ENCODE peak calls at places on chromosomes 3 and 15, in seven cellular contexts. M, Z, A, U, D, S and V are unnamed samples. For H3K4me1 and H3K9me3, the result is how much of the 10 kb centered on the place peaks cover.

GRCh38 chr15:77818484-77819270 is 186.0 kb upstream of the LINGO1 start:
- DNase-seq in M (no peak), Z (no peak), A (no peak), U (no peak), D (no peak), S (no peak), V (no peak)

GRCh38 chr3:113247051-113247450 is 35.7 kb downstream of the BOC start:
- DNase-seq in M (no peak), Z (no peak), A (no peak), U (no peak), D (no peak), S (no peak), V (no peak)

GRCh38 chr3:175732053-175732452 is 872.9 kb downstream of the NAALADL2 start:
- DNase-seq in M (no peak), Z (no peak), A (no peak), U (no peak), D (no peak), S (no peak), V (no peak)

GRCh38 chr15:38035701-38036100 is 101.3 kb downstream of the TMCO5A start:
- DNase-seq in M (no peak), Z (no peak), A (peak), U (no peak), D (no peak), S (no peak), V (no peak)

GRCh38 chr3:136114421-136114820 is 81.7 kb downstream of the MSL2 start:
- DNase-seq in M (no peak), Z (no peak), A (no peak), U (no peak), D (no peak), S (no peak), V (no peak)

GRCh38 chr3:61387817-61388216 is 136.6 kb upstream of the FHIT start:
- DNase-seq in M (no peak), Z (no peak), A (no peak), U (no peak), D (no peak), S (no peak), V (no peak)

GRCh38 chr3:186053954-186054353 is 54.9 kb downstream of the ETV5 start:
- DNase-seq in M (no peak), Z (no peak), A (peak), U (no peak), D (no peak), S (no peak), V (no peak)

GRCh38 chr15:101258238-101259144 is 6.6 kb upstream of the CHSY1 start:
- DNase-seq in M (no peak), Z (no peak), A (peak), U (no peak), D (peak), S (peak), V (no peak)

GRCh38 chr15:39172380-39173281 is 408.2 kb upstream of the THBS1 start:
- DNase-seq in M (no peak), Z (no peak), A (peak), U (no peak), D (peak), S (no peak), V (no peak)

GRCh38 chr3:70982700-70983140 is 600.8 kb downstream of the FOXP1 start:
- DNase-seq in M (no peak), Z (no peak), A (peak), U (peak), D (peak), S (no peak), V (no peak)

GRCh38 chr3:66344846-66345578 is 124.2 kb downstream of the SLC25A26 start:
- DNase-seq in M (no peak), Z (no peak), A (peak), U (no peak), D (peak), S (no peak), V (no peak)

GRCh38 chr3:60755094-60755493 is 496.2 kb downstream of the FHIT start:
- DNase-seq in M (no peak), Z (no peak), A (peak), U (no peak), D (no peak), S (no peak), V (no peak)

GRCh38 chr3:177516130-177517011 is 319.1 kb upstream of the TBL1XR1 start:
- DNase-seq in M (no peak), Z (peak), A (peak), U (no peak), D (no peak), S (no peak), V (no peak)

GRCh38 chr15:94105760-94106159 is 125.6 kb upstream of the MCTP2 start:
- DNase-seq in M (no peak), Z (no peak), A (peak), U (no peak), D (peak), S (no peak), V (no peak)

GRCh38 chr3:52091566-52092290 is 35.4 kb upstream of the DUSP7 start:
- DNase-seq in M (peak), Z (no peak), A (peak), U (peak), D (no peak), S (no peak), V (no peak)
- H3K4me1 ChIP-seq in M (under half), Z (under half), A (under half), U (half or more), D (under half), S (under half), V (under half)

GRCh38 chr15:25407950-25408349 is 30.9 kb downstream of the UBE3A start:
- DNase-seq in M (no peak), Z (no peak), A (no peak), U (no peak), D (no peak), S (no peak), V (no peak)

GRCh38 chr15:25406846-25407245 is 32.0 kb downstream of the UBE3A start:
- DNase-seq in M (no peak), Z (no peak), A (no peak), U (no peak), D (no peak), S (peak), V (no peak)

GRCh38 chr15:25408929-25409328 is 29.9 kb downstream of the UBE3A start:
- DNase-seq in M (no peak), Z (no peak), A (peak), U (no peak), D (no peak), S (no peak), V (no peak)

GRCh38 chr15:25408428-25408827 is 30.4 kb downstream of the UBE3A start:
- DNase-seq in M (no peak), Z (no peak), A (peak), U (no peak), D (no peak), S (no peak), V (no peak)

DNA sequence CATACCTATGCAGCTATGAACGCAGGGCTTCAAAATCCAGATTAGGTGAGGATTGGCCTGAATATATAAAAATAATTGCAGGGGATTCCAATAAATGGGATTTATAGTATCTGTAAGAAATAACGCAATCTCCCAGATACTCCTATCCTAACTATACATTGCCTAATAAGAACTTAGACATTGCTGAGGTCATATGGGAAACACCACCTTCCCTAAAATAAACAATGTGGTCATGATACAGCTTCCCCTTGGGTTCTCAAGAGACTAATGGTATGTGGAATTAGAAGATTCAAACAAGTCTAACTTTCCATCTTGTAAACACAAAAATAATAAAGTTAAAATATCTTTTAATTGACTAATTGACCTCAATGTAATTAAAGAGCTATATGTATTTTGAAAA is 28.2 kb downstream of the UBE3A start:
- DNase-seq in M (no peak), Z (no peak), A (no peak), U (no peak), D (no peak), S (no peak), V (no peak)
- H3K9me3 ChIP-seq in M (under half), Z (under half), A (under half), U (under half), D (under half), S (under half), V (under half)

GRCh38 chr15:90933310-90933709 is 961 bp upstream of the HDDC3 start:
- DNase-seq in M (no peak), Z (no peak), A (no peak), U (no peak), D (no peak), S (no peak), V (no peak)
- H3K4me1 ChIP-seq in M (half or more), Z (under half), A (under half), U (half or more), D (under half), S (half or more), V (half or more)

DNA sequence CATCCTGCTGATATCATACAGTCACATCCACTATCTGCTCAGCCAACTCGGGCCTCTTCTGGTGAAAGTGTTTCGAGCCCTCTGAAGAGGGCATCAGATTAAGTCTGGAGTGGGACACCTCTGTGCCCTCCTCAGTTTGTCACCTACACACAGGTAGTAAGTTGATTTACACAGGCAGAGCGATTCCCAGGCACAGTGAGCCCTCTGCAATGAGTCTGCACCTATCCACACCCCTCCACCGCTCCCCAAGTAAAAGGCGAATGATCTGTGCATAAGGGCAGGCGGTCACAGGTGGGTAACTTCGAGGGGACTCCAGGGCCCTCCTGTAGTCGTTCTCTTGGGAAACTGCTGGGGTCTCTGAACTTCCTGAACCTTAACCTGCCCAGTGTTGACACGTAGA is 152.0 kb downstream of the ATP10A start:
- DNase-seq in M (peak), Z (no peak), A (no peak), U (peak), D (no peak), S (no peak), V (peak)
- H3K9me3 ChIP-seq in M (under half), Z (under half), A (under half), U (under half), D (under half), S (under half), V (under half)

GRCh38 chr3:9673082-9673481 is 23.8 kb downstream of the MTMR14 start:
- DNase-seq in M (no peak), Z (no peak), A (no peak), U (no peak), D (no peak), S (no peak), V (no peak)
- H3K4me1 ChIP-seq in M (under half), Z (under half), A (under half), U (under half), D (under half), S (under half), V (under half)

GRCh38 chr3:5663604-5664003 is 476.1 kb downstream of the EDEM1 start:
- DNase-seq in M (no peak), Z (no peak), A (no peak), U (no peak), D (no peak), S (no peak), V (no peak)
- H3K9me3 ChIP-seq in M (under half), Z (under half), A (under half), U (under half), D (under half), S (under half), V (under half)

DNA sequence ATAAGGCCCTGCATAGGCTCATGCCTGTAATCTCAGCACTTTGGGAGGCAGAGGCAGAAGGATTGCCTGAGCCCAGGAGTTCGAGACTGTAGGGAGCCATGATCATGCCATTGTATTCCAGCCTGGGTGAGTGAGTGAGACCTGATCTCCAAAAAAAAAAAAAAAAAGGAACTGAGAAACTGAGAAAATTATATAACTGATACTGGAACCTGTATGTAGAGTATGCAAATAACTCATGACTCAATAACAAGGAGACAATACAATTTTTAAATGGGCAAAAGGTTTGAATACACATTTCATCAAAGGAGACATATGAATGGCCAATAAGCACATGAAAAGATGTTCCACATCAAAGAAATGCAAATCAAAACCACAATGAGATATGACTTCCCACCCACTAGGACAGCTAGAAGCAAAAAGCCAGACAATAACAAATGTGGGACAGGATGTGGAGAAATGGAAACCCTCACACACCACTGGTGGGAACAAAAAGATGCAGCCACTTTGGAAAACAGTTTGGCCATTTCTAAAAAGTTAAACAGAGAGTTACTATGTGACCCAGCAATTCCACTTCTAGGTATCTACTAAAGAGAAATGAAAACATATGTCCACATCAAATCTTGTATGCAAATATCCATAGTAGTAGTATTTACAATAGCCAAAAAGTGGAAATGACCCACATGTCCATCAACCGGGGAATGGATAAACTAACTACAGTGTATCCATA is 70.7 kb downstream of the IQSEC1 start:
- DNase-seq in M (no peak), Z (no peak), A (no peak), U (no peak), D (no peak), S (peak), V (no peak)
- H3K4me1 ChIP-seq in M (under half), Z (under half), A (under half), U (under half), D (under half), S (half or more), V (under half)

DNA sequence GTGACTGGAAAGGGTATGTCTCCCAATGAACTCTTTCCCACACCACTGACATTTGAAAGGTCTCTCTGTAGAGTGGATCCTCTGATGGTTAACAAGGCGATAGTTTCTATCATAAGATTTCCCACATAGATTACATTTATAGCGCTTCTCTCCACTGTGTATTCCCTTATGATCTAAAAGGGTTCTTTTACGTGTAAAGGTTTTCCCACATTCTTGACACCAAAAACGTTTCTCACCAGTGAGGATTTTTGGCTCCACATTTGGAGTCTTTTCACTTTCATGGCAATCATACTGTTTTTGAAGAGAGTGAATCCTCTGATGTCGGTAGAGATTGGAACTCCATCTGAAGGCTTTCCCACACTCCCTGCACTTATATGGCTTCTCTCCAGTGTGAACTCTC is 30.5 kb downstream of the ZNF445 start:
- DNase-seq in M (no peak), Z (no peak), A (no peak), U (no peak), D (no peak), S (no peak), V (no peak)
- H3K9me3 ChIP-seq in M (under half), Z (under half), A (under half), U (under half), D (under half), S (under half), V (under half)

GRCh38 chr3:46926871-46927717 is 49.5 kb downstream of the CCDC12 start:
- DNase-seq in M (peak), Z (no peak), A (no peak), U (peak), D (peak), S (peak), V (peak)

GRCh38 chr3:46928297-46928696 is 48.2 kb downstream of the CCDC12 start:
- DNase-seq in M (no peak), Z (no peak), A (no peak), U (peak), D (no peak), S (peak), V (no peak)

GRCh38 chr3:46929324-46929723 is 47.2 kb downstream of the CCDC12 start:
- DNase-seq in M (peak), Z (no peak), A (no peak), U (peak), D (no peak), S (peak), V (no peak)

GRCh38 chr3:46926447-46926846 is 48.9 kb downstream of the PTH1R start:
- DNase-seq in M (no peak), Z (no peak), A (no peak), U (no peak), D (no peak), S (peak), V (peak)

GRCh38 chr3:46927718-46928073 is 48.8 kb downstream of the CCDC12 start:
- DNase-seq in M (no peak), Z (no peak), A (no peak), U (no peak), D (no peak), S (no peak), V (no peak)
- H3K4me1 ChIP-seq in M (half or more), Z (under half), A (under half), U (half or more), D (under half), S (half or more), V (half or more)

DNA sequence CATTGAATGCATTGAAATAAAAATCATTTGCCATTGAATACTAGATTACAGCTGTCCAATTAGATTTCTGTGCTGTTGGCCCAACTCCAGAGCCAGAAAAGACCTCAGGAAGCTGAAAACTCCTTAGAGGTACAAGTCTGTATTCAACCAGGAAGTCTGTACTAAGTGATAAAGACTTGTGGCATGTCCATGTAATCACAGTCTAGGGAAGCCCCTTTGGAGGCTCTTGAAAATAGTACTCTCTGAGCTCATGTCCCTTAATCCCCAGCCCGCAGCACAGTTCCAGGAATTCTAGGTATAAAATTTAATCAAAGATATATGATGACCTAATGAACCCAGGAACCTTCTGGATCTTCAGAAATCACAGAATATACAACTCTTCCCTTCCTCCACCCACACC is 279.4 kb downstream of the RSL24D1 start:
- DNase-seq in M (no peak), Z (no peak), A (no peak), U (no peak), D (no peak), S (no peak), V (no peak)
- H3K9me3 ChIP-seq in M (under half), Z (under half), A (under half), U (under half), D (under half), S (under half), V (under half)